ENCODE peak calls at places on chromosomes 4 and X, in five cellular contexts. One of them, this sample, is unnamed.

GRCh38 chr4:102341201-102341600 is 4.1 kb downstream of the SLC39A8 start:
- DNase-seq in colonic mucosa: no peak
- DNase-seq in AG10803: no peak
- DNase-seq in upper lobe of right lung: no peak
- DNase-seq in Panc1: no peak
- DNase-seq in this sample: no peak

GRCh38 chrX:65610040-65610439 is 57.4 kb upstream of the MSN start:
- DNase-seq in upper lobe of right lung: no peak
- DNase-seq in AG10803: peak
- DNase-seq in colonic mucosa: no peak
- DNase-seq in Panc1: no peak
- DNase-seq in this sample: peak

GRCh38 chr4:61214680-61215079 is 14.6 kb downstream of the ADGRL3 start:
- DNase-seq in AG10803: no peak
- DNase-seq in Panc1: no peak
- DNase-seq in colonic mucosa: no peak
- DNase-seq in upper lobe of right lung: no peak
- DNase-seq in this sample: no peak

GRCh38 chr4:142567199-142567598 is 278.9 kb downstream of the INPP4B start:
- DNase-seq in AG10803: no peak
- DNase-seq in colonic mucosa: no peak
- DNase-seq in upper lobe of right lung: no peak
- DNase-seq in Panc1: no peak
- DNase-seq in this sample: no peak

GRCh38 chrX:15366507-15367352 is 17.5 kb downstream of the VEGFD start:
- DNase-seq in Panc1: no peak
- DNase-seq in colonic mucosa: no peak
- DNase-seq in upper lobe of right lung: no peak
- DNase-seq in AG10803: no peak
- DNase-seq in this sample: no peak

GRCh38 chr4:173311368-173311767 is 22.8 kb downstream of the HMGB2 start:
- DNase-seq in Panc1: no peak
- DNase-seq in upper lobe of right lung: no peak
- DNase-seq in AG10803: no peak
- DNase-seq in colonic mucosa: no peak
- DNase-seq in this sample: no peak

GRCh38 chr4:153252122-153252521 is 47.9 kb downstream of the TRIM2 start:
- DNase-seq in upper lobe of right lung: no peak
- DNase-seq in Panc1: no peak
- DNase-seq in AG10803: no peak
- DNase-seq in colonic mucosa: no peak
- DNase-seq in this sample: no peak

GRCh38 chrX:545488-545887 is 85.1 kb upstream of the SHOX start:
- DNase-seq in AG10803: peak
- DNase-seq in upper lobe of right lung: no peak
- DNase-seq in Panc1: no peak
- DNase-seq in colonic mucosa: no peak
- DNase-seq in this sample: no peak

GRCh38 chr4:122224348-122224747 is 72.2 kb downstream of the BLTP1 start:
- DNase-seq in upper lobe of right lung: no peak
- DNase-seq in Panc1: no peak
- DNase-seq in colonic mucosa: peak
- DNase-seq in AG10803: peak
- DNase-seq in this sample: peak

GRCh38 chr4:41712413-41712812 is 36.1 kb downstream of the PHOX2B start:
- DNase-seq in colonic mucosa: no peak
- DNase-seq in Panc1: no peak
- DNase-seq in upper lobe of right lung: no peak
- DNase-seq in AG10803: no peak
- DNase-seq in this sample: no peak

GRCh38 chr4:110306363-110306762 is 107.9 kb upstream of the ELOVL6 start:
- DNase-seq in Panc1: no peak
- DNase-seq in colonic mucosa: no peak
- DNase-seq in upper lobe of right lung: no peak
- DNase-seq in AG10803: peak
- DNase-seq in this sample: no peak

GRCh38 chr4:118313098-118313497 is 39.7 kb downstream of the PRSS12 start:
- DNase-seq in Panc1: no peak
- DNase-seq in AG10803: no peak
- DNase-seq in upper lobe of right lung: no peak
- DNase-seq in colonic mucosa: no peak
- DNase-seq in this sample: no peak

GRCh38 chr4:184400375-184400870 is 73.9 kb downstream of the IRF2 start:
- DNase-seq in AG10803: peak
- DNase-seq in colonic mucosa: no peak
- DNase-seq in Panc1: peak
- DNase-seq in upper lobe of right lung: no peak
- DNase-seq in this sample: peak

GRCh38 chr4:149161247-149161646 is 654.4 kb downstream of the IQCM start:
- DNase-seq in upper lobe of right lung: no peak
- DNase-seq in colonic mucosa: no peak
- DNase-seq in AG10803: peak
- DNase-seq in Panc1: no peak
- DNase-seq in this sample: peak

GRCh38 chr4:141524116-141524515 is 112.3 kb upstream of the IL15 start:
- DNase-seq in AG10803: peak
- DNase-seq in Panc1: no peak
- DNase-seq in upper lobe of right lung: no peak
- DNase-seq in colonic mucosa: no peak
- DNase-seq in this sample: peak

GRCh38 chrX:130085551-130085986 is 24.7 kb downstream of the ELF4 start:
- DNase-seq in upper lobe of right lung: no peak
- DNase-seq in colonic mucosa: no peak
- DNase-seq in AG10803: peak
- DNase-seq in Panc1: no peak
- DNase-seq in this sample: peak

GRCh38 chrX:56233682-56234081 is 1.5 kb downstream of the KLF8 start:
- DNase-seq in colonic mucosa: peak
- DNase-seq in Panc1: no peak
- DNase-seq in AG10803: peak
- DNase-seq in upper lobe of right lung: peak
- DNase-seq in this sample: peak

GRCh38 chr4:6660430-6660829 is 19.9 kb downstream of the MRFAP1 start:
- DNase-seq in AG10803: no peak
- DNase-seq in upper lobe of right lung: no peak
- DNase-seq in Panc1: no peak
- DNase-seq in colonic mucosa: no peak
- DNase-seq in this sample: no peak

GRCh38 chr4:48575964-48576363 is 85.9 kb downstream of the ZAR1 start:
- DNase-seq in Panc1: no peak
- DNase-seq in upper lobe of right lung: no peak
- DNase-seq in colonic mucosa: no peak
- DNase-seq in AG10803: peak
- DNase-seq in this sample: peak

GRCh38 chr4:73505567-73505966 is 24.0 kb downstream of the AFM start:
- DNase-seq in colonic mucosa: no peak
- DNase-seq in AG10803: no peak
- DNase-seq in upper lobe of right lung: no peak
- DNase-seq in Panc1: no peak
- DNase-seq in this sample: no peak

GRCh38 chr4:4477796-4478195 is 64.1 kb downstream of the STX18 start:
- DNase-seq in Panc1: no peak
- DNase-seq in upper lobe of right lung: no peak
- DNase-seq in colonic mucosa: no peak
- DNase-seq in AG10803: no peak
- DNase-seq in this sample: no peak

GRCh38 chr4:182978152-182978827 is 61.1 kb upstream of the DCTD start:
- DNase-seq in upper lobe of right lung: no peak
- DNase-seq in Panc1: no peak
- DNase-seq in AG10803: peak
- DNase-seq in colonic mucosa: no peak
- DNase-seq in this sample: peak

GRCh38 chr4:16297003-16297402 is 70.7 kb upstream of the TAPT1 start:
- DNase-seq in AG10803: peak
- DNase-seq in colonic mucosa: no peak
- DNase-seq in upper lobe of right lung: no peak
- DNase-seq in Panc1: no peak
- DNase-seq in this sample: no peak

GRCh38 chr4:105896461-105896939 is 1.2 kb downstream of the NPNT start:
- DNase-seq in upper lobe of right lung: no peak
- DNase-seq in Panc1: no peak
- DNase-seq in AG10803: no peak
- DNase-seq in colonic mucosa: peak
- DNase-seq in this sample: no peak

GRCh38 chr4:2068566-2068965 is 9.4 kb downstream of the NAT8L start:
- DNase-seq in Panc1: no peak
- DNase-seq in upper lobe of right lung: peak
- DNase-seq in colonic mucosa: no peak
- DNase-seq in AG10803: no peak
- DNase-seq in this sample: no peak

GRCh38 chr4:5510506-5510905 is 197.9 kb downstream of the EVC2 start:
- DNase-seq in upper lobe of right lung: no peak
- DNase-seq in AG10803: peak
- DNase-seq in colonic mucosa: no peak
- DNase-seq in Panc1: no peak
- DNase-seq in this sample: no peak

GRCh38 chr4:138097912-138098600 is 144.1 kb downstream of the SLC7A11 start:
- DNase-seq in AG10803: no peak
- DNase-seq in upper lobe of right lung: no peak
- DNase-seq in Panc1: no peak
- DNase-seq in colonic mucosa: no peak
- DNase-seq in this sample: no peak

GRCh38 chr4:87982446-87982845 is 6.9 kb downstream of the SPP1 start:
- DNase-seq in Panc1: no peak
- DNase-seq in AG10803: peak
- DNase-seq in colonic mucosa: no peak
- DNase-seq in upper lobe of right lung: no peak
- DNase-seq in this sample: peak

GRCh38 chr4:140675599-140676231 is 80.5 kb downstream of the TBC1D9 start:
- DNase-seq in AG10803: no peak
- DNase-seq in Panc1: no peak
- DNase-seq in colonic mucosa: no peak
- DNase-seq in upper lobe of right lung: no peak
- DNase-seq in this sample: peak

GRCh38 chr4:87103691-87104187 is 116.7 kb downstream of the KLHL8 start:
- DNase-seq in AG10803: peak
- DNase-seq in Panc1: no peak
- DNase-seq in upper lobe of right lung: no peak
- DNase-seq in colonic mucosa: no peak
- DNase-seq in this sample: peak

GRCh38 chrX:56975611-56976010 is 19.7 kb downstream of the SPIN3 start:
- DNase-seq in Panc1: no peak
- DNase-seq in colonic mucosa: no peak
- DNase-seq in AG10803: peak
- DNase-seq in upper lobe of right lung: no peak
- DNase-seq in this sample: peak

GRCh38 chr4:123415977-123416376 is 19.4 kb downstream of the SPRY1 start:
- DNase-seq in AG10803: peak
- DNase-seq in Panc1: no peak
- DNase-seq in upper lobe of right lung: no peak
- DNase-seq in colonic mucosa: no peak
- DNase-seq in this sample: peak

GRCh38 chrX:82734140-82734539 is 774.0 kb upstream of the POU3F4 start:
- DNase-seq in colonic mucosa: no peak
- DNase-seq in upper lobe of right lung: no peak
- DNase-seq in Panc1: no peak
- DNase-seq in AG10803: no peak
- DNase-seq in this sample: no peak
- TF ChIP-seq CTCF in colonic mucosa: no peak
- TF ChIP-seq CTCF in upper lobe of right lung: no peak
- TF ChIP-seq CTCF in Panc1: no peak
- TF ChIP-seq CTCF in AG10803: no peak
- TF ChIP-seq CTCF in this sample: no peak

GRCh38 chr4:56360071-56360470 is 27.2 kb downstream of the AASDH start:
- DNase-seq in colonic mucosa: no peak
- DNase-seq in upper lobe of right lung: no peak
- DNase-seq in Panc1: no peak
- DNase-seq in AG10803: peak
- DNase-seq in this sample: peak
- H3K4me3 ChIP-seq in colonic mucosa: no peak
- H3K4me3 ChIP-seq in upper lobe of right lung: no peak
- H3K4me3 ChIP-seq in Panc1: no peak
- H3K4me3 ChIP-seq in AG10803: no peak
- H3K4me3 ChIP-seq in this sample: no peak

DNA sequence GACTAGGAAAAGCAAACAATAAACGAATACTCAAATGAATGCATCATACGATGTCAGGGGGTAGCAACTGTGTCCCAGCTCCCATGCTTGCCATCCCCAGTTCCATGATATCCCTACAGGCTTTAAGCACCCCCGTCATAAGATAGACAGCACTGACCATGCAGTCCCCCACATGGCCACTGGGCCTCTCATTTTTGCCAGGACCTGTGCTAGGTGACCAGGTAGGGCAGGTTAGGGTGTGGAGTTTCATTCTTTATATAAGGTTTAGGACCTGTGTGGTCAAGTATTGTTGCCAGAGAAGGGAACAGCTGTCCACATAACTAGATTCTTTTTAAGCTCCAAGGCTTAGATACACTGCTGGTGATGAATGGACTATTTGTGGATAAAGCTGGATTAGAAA is 9.7 kb downstream of the PPEF2 start:
- DNase-seq in Panc1: no peak
- DNase-seq in colonic mucosa: no peak
- DNase-seq in upper lobe of right lung: no peak
- DNase-seq in AG10803: no peak
- DNase-seq in this sample: no peak
- TF ChIP-seq CTCF in Panc1: peak
- TF ChIP-seq CTCF in colonic mucosa: no peak
- TF ChIP-seq CTCF in upper lobe of right lung: peak
- TF ChIP-seq CTCF in AG10803: peak
- TF ChIP-seq CTCF in this sample: peak

DNA sequence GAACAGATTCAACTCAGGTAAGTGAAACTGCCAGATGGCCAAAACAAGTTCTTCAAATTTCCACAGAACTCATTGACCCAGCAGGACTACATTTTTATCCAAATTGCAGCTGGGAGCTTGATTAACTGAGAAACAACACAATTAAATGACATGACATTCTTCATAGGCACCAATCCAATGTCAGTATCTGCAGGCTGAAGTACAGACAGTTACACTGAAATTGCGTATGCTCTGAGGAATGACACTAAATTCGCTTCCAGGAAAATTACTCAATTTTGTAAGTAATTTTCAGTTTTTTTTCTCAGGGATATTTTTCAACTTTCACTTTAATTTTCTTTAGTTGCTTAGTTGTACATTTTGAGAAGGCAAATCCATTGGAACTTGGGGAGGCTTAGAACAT is 4.5 kb downstream of the C1GALT1C1 start:
- DNase-seq in Panc1: no peak
- DNase-seq in colonic mucosa: no peak
- DNase-seq in upper lobe of right lung: no peak
- DNase-seq in AG10803: peak
- DNase-seq in this sample: peak
- H3K4me3 ChIP-seq in Panc1: no peak
- H3K4me3 ChIP-seq in colonic mucosa: no peak
- H3K4me3 ChIP-seq in upper lobe of right lung: no peak
- H3K4me3 ChIP-seq in AG10803: peak
- H3K4me3 ChIP-seq in this sample: no peak

GRCh38 chrX:127861611-127862010 is 190.6 kb downstream of the ACTRT1 start:
- DNase-seq in AG10803: no peak
- DNase-seq in Panc1: no peak
- DNase-seq in upper lobe of right lung: no peak
- DNase-seq in colonic mucosa: no peak
- DNase-seq in this sample: no peak
- TF ChIP-seq CTCF in AG10803: no peak
- TF ChIP-seq CTCF in Panc1: no peak
- TF ChIP-seq CTCF in upper lobe of right lung: no peak
- TF ChIP-seq CTCF in colonic mucosa: no peak
- TF ChIP-seq CTCF in this sample: no peak